ENCODE peak calls at places on chromosomes 2 and 18, in six cellular contexts. O is thoracic aorta, L is sigmoid colon, S is stomach, F is HCT116, J is ovary. E is an unnamed sample.
A peak's percentile ranks its signal among the peaks of the same experiment; 100 is the strongest.

GRCh38 chr18:11147962-11148654 is 1.3 kb downstream of the PIEZO2 start:
- DNase-seq in O (no peak), L (no peak), S (no peak), F (no peak), J (no peak), E (no peak)

GRCh38 chr2:169461143-169461542 is 18.2 kb upstream of the BBS5 start:
- DNase-seq in O (no peak), L (no peak), S (no peak), F (no peak), J (no peak), E (no peak)

GRCh38 chr2:133633309-133633708 is 65.0 kb upstream of the NCKAP5 start:
- DNase-seq in O (no peak), L (no peak), S (no peak), F (no peak), J (no peak), E (no peak)

GRCh38 chr2:33406622-33407021 is 69.8 kb upstream of the RASGRP3 start:
- DNase-seq in O (no peak), L (no peak), S (no peak), F (no peak), J (no peak), E (no peak)

GRCh38 chr2:25375989-25376545 is 34.3 kb upstream of the DNMT3A start:
- DNase-seq in O (no peak), L (peak; percentile 56), S (peak; percentile 19), F (no peak), J (no peak), E (no peak)

GRCh38 chr18:54193786-54194185 is 30.7 kb downstream of the MBD2 start:
- DNase-seq in O (no peak), L (no peak), S (no peak), F (no peak), J (no peak), E (no peak)

GRCh38 chr2:72539145-72539552 is 286.7 kb downstream of the EXOC6B start:
- DNase-seq in O (no peak), L (no peak), S (no peak), F (no peak), J (no peak), E (no peak)

GRCh38 chr2:1626271-1626681 is 118.0 kb downstream of the PXDN start:
- DNase-seq in O (no peak), L (peak; percentile 61), S (peak; percentile 15), F (no peak), J (no peak), E (no peak)

GRCh38 chr18:52897611-52898010 is 557.6 kb downstream of the DCC start:
- DNase-seq in O (no peak), L (no peak), S (no peak), F (no peak), J (no peak), E (no peak)

GRCh38 chr2:143574069-143574468 is 444.9 kb downstream of the ARHGAP15 start:
- DNase-seq in O (no peak), L (no peak), S (no peak), F (no peak), J (no peak), E (no peak)

GRCh38 chr18:3266062-3266608 is 4.2 kb downstream of the MYL12B start:
- DNase-seq in O (no peak), L (no peak), S (no peak), F (no peak), J (no peak), E (no peak)

GRCh38 chr18:7259482-7259881 is 28.6 kb downstream of the LRRC30 start:
- DNase-seq in O (no peak), L (no peak), S (no peak), F (no peak), J (no peak), E (no peak)

GRCh38 chr2:32523711-32524110 is 104.1 kb upstream of the TTC27 start:
- DNase-seq in O (no peak), L (no peak), S (no peak), F (no peak), J (no peak), E (no peak)

GRCh38 chr2:80348953-80349352 is 44.4 kb upstream of the LRRTM1 start:
- DNase-seq in O (no peak), L (no peak), S (no peak), F (no peak), J (no peak), E (no peak)

GRCh38 chr2:169294001-169294675 is 68.2 kb downstream of the LRP2 start:
- DNase-seq in O (no peak), L (no peak), S (no peak), F (no peak), J (no peak), E (no peak)

GRCh38 chr2:140759431-140760156 is 1371.2 kb downstream of the LRP1B start:
- DNase-seq in O (no peak), L (no peak), S (no peak), F (no peak), J (no peak), E (no peak)

GRCh38 chr2:216633616-216634316 is 546 bp downstream of the IGFBP2 start:
- DNase-seq in O (no peak), L (no peak), S (peak; percentile 48), F (no peak), J (no peak), E (no peak)

GRCh38 chr18:23136326-23137092 is 1.2 kb downstream of the CABLES1 start:
- DNase-seq in O (no peak), L (no peak), S (peak; percentile 40), F (no peak), J (peak; percentile 39), E (no peak)

GRCh38 chr2:146147448-146148012 is 1627.6 kb upstream of the ZEB2 start:
- DNase-seq in O (no peak), L (no peak), S (no peak), F (no peak), J (no peak), E (no peak)

GRCh38 chr2:174522553-174522952 is 35.7 kb upstream of the GPR155 start:
- DNase-seq in O (no peak), L (no peak), S (no peak), F (no peak), J (no peak), E (no peak)

GRCh38 chr18:8139971-8140406 is 469.2 kb upstream of the RAB12 start:
- DNase-seq in O (no peak), L (peak; percentile 68), S (no peak), F (no peak), J (peak; percentile 51), E (no peak)

GRCh38 chr2:74525717-74526648 is at the start of gene DQX1:
- DNase-seq in O (no peak), L (no peak), S (no peak), F (no peak), J (no peak), E (peak; percentile 89)

GRCh38 chr2:55175254-55176093 is 56.6 kb downstream of the CLHC1 start:
- DNase-seq in O (no peak), L (no peak), S (no peak), F (peak; percentile 37), J (no peak), E (peak; percentile 32)

GRCh38 chr2:36516136-36516870 is 81.7 kb downstream of the FEZ2 start:
- DNase-seq in O (no peak), L (no peak), S (no peak), F (no peak), J (no peak), E (no peak)

GRCh38 chr2:217162533-217162932 is 302.7 kb upstream of the TNP1 start:
- DNase-seq in O (no peak), L (no peak), S (no peak), F (peak; percentile 43), J (no peak), E (no peak)

GRCh38 chr2:145740302-145740701 is 1220.4 kb upstream of the ZEB2 start:
- DNase-seq in O (no peak), L (no peak), S (no peak), F (no peak), J (no peak), E (no peak)

GRCh38 chr2:188524519-188525113 is 232.9 kb downstream of the GULP1 start:
- DNase-seq in O (no peak), L (no peak), S (peak; percentile 27), F (peak; percentile 22), J (peak; percentile 47), E (no peak)

DNA sequence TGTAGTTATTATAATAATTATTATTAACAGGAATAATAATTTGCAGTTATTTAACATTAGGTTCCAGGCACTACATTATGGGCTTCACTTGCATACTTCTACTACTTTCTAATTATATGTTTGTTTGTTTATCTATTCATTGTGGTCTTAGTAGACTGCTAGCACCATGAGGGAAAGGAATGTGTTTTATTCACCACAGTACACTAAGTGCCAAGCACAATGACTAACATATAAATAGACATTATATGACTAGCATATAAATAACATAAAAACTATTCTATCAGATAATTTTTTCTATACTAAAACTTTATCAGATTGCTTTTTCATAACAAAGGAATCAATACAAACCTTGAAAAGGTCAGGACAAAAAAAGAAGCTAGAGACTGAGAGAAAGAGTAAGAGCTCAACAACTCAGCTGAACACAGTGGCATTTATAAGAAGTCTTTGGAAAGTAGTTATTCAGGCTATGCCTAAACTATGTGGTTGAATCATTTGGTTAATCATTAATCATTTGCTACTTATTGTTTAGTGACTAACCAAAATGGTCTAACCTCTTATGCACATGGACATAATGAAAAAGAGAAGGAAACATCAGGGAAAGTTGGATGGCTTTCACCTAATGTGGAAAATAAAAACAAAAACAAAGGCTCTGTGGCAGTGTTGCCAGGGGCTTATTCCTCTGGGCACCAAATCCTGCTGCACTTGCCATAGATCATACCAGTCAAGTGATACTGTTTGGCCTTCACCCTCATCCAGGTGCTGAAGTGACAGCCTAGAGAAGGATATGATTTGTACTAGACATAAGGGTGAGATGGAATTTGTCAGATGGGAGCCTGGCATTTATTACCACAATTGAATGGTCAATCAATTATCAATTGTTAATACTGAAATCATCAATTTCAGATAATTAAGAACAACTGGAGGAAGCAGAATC is 174.9 kb downstream of the ETAA1 start:
- DNase-seq in O (no peak), L (no peak), S (no peak), F (no peak), J (no peak), E (no peak)
- H3K36me3 ChIP-seq in O (no peaks in the 10 kb centered on the region), L (no peaks in the 10 kb centered on the region), S (no peaks in the 10 kb centered on the region), F (no peaks in the 10 kb centered on the region), J (no peaks in the 10 kb centered on the region), E (no peaks in the 10 kb centered on the region)

GRCh38 chr2:9439536-9439935 is 16.1 kb downstream of the CPSF3 start:
- DNase-seq in O (no peak), L (no peak), S (no peak), F (no peak), J (no peak), E (no peak)
- H3K36me3 ChIP-seq in O (peaks cover 24% of the 10 kb centered on the region), L (peaks cover 6% of the 10 kb centered on the region), S (peaks cover 99% of the 10 kb centered on the region), F (peaks cover 34% of the 10 kb centered on the region), J (no peaks in the 10 kb centered on the region), E (peaks cover 25% of the 10 kb centered on the region)

GRCh38 chr2:186670831-186671230 is 23.0 kb upstream of the FAM171B start:
- DNase-seq in O (no peak), L (no peak), S (no peak), F (no peak), J (no peak), E (no peak)

GRCh38 chr2:186664644-186665043 is 29.2 kb upstream of the FAM171B start:
- DNase-seq in O (no peak), L (no peak), S (no peak), F (no peak), J (no peak), E (no peak)

GRCh38 chr2:186669146-186669545 is 24.7 kb upstream of the FAM171B start:
- DNase-seq in O (no peak), L (no peak), S (no peak), F (no peak), J (no peak), E (no peak)
- H3K36me3 ChIP-seq in O (peaks cover 69% of the 10 kb centered on the region), L (no peaks in the 10 kb centered on the region), S (peaks cover 99% of the 10 kb centered on the region), F (peaks cover 12% of the 10 kb centered on the region), J (no peaks in the 10 kb centered on the region), E (peaks cover 25% of the 10 kb centered on the region)

GRCh38 chr2:187475499-187476248 is 27.6 kb upstream of the CALCRL start:
- DNase-seq in O (no peak), L (no peak), S (no peak), F (no peak), J (no peak), E (no peak)
- H3K36me3 ChIP-seq in O (no peaks in the 10 kb centered on the region), L (no peaks in the 10 kb centered on the region), S (no peaks in the 10 kb centered on the region), F (no peaks in the 10 kb centered on the region), J (no peaks in the 10 kb centered on the region), E (no peaks in the 10 kb centered on the region)